ENCODE peak calls at places on chromosomes 16 and 17, in six cellular contexts. S is GM12878, I is K562, G is HepG2, H is A549, D is upper lobe of left lung. T is an unnamed sample.

GRCh38 chr16:87345721-87346424 is 28.7 kb upstream of the C16orf95 start:
- ATAC-seq in S (no peak), D (no peak), G (no peak), I (no peak), H (no peak), T (no peak)

GRCh38 chr17:30210901-30211300 is 24.6 kb downstream of the SLC6A4 start:
- ATAC-seq in G (no peak), I (no peak), H (no peak), D (no peak), S (no peak), T (no peak)

GRCh38 chr16:87178977-87179376 is 138.2 kb downstream of the C16orf95 start:
- ATAC-seq in G (no peak), D (peak), H (no peak), S (no peak), I (no peak), T (peak)

GRCh38 chr16:83779881-83780280 is 27.9 kb upstream of the HSBP1 start:
- ATAC-seq in H (no peak), G (no peak), D (no peak), S (no peak), I (no peak), T (no peak)

GRCh38 chr17:43020789-43021738 is 1.1 kb downstream of the VAT1 start:
- ATAC-seq in I (peak), D (peak), S (peak), G (peak), H (peak), T (peak)

GRCh38 chr17:28057731-28058246 is 15.3 kb downstream of the NLK start:
- ATAC-seq in S (peak), H (peak), I (no peak), G (peak), D (peak), T (no peak)

GRCh38 chr17:55926276-55926995 is 175.6 kb downstream of the PCTP start:
- ATAC-seq in H (no peak), I (no peak), G (no peak), S (no peak), D (no peak), T (no peak)

GRCh38 chr16:3009568-3010390 is 2.9 kb upstream of the CLDN9 start:
- ATAC-seq in D (no peak), H (no peak), S (no peak), G (peak), I (no peak), T (no peak)

GRCh38 chr16:78230832-78231231 is 131.4 kb downstream of the WWOX start:
- ATAC-seq in D (no peak), G (no peak), I (no peak), S (no peak), H (peak), T (no peak)

GRCh38 chr16:29126057-29126494 is 141.2 kb downstream of the LAT start:
- ATAC-seq in D (peak), S (no peak), G (no peak), H (no peak), I (no peak), T (peak)

GRCh38 chr17:67779098-67779672 is 46.1 kb upstream of the BPTF start:
- ATAC-seq in H (peak), I (peak), D (peak), G (peak), S (peak), T (peak)

GRCh38 chr16:46982335-46982734 is 8.9 kb upstream of the DNAJA2 start:
- ATAC-seq in D (no peak), S (peak), G (no peak), H (no peak), I (no peak), T (no peak)

GRCh38 chr17:41942626-41943025 is 12.2 kb downstream of the ODAD4 start:
- ATAC-seq in H (no peak), S (no peak), D (no peak), I (no peak), G (no peak), T (no peak)

GRCh38 chr17:2894782-2895181 is 98.5 kb downstream of the RAP1GAP2 start:
- ATAC-seq in H (no peak), I (no peak), S (no peak), D (no peak), G (no peak), T (no peak)

GRCh38 chr16:90019543-90020259 is 445 bp upstream of the DBNDD1 start:
- ATAC-seq in I (peak), S (peak), G (peak), H (peak), D (peak), T (no peak)

GRCh38 chr16:67558859-67559258 is 3.5 kb upstream of the CTCF start:
- ATAC-seq in I (no peak), H (no peak), S (no peak), D (no peak), G (no peak), T (no peak)

GRCh38 chr17:21510686-21511367 is 134.7 kb downstream of the KCNJ12 start:
- ATAC-seq in D (peak), S (no peak), H (peak), I (no peak), G (no peak), T (no peak)

GRCh38 chr17:8849311-8850041 is 18.0 kb downstream of the PIK3R6 start:
- ATAC-seq in H (no peak), D (no peak), G (no peak), S (peak), I (no peak), T (no peak)

GRCh38 chr17:18141210-18141803 is 32.8 kb downstream of the MYO15A start:
- ATAC-seq in S (peak), H (peak), I (peak), D (peak), G (no peak), T (peak)

GRCh38 chr17:17963694-17964436 is 8.3 kb downstream of the TOM1L2 start:
- ATAC-seq in D (no peak), S (no peak), G (no peak), I (no peak), H (no peak), T (no peak)

GRCh38 chr16:84899414-84899813 is 79.6 kb downstream of the CRISPLD2 start:
- ATAC-seq in D (no peak), S (no peak), H (no peak), G (no peak), I (no peak), T (no peak)

GRCh38 chr17:19362293-19363113 is at the start of gene B9D1:
- ATAC-seq in H (peak), I (peak), D (peak), G (peak), S (peak), T (peak)

GRCh38 chr16:11060856-11061255 is 116.5 kb downstream of the CLEC16A start:
- ATAC-seq in S (no peak), D (no peak), I (no peak), H (no peak), G (no peak), T (no peak)

GRCh38 chr16:69089091-69089912 is 16.2 kb upstream of the HAS3 start:
- ATAC-seq in H (peak), I (peak), G (peak), S (peak), D (peak), T (peak)

GRCh38 chr17:62824290-62825135 is 16.4 kb upstream of the MARCHF10 start:
- ATAC-seq in G (no peak), D (no peak), H (peak), S (no peak), I (no peak), T (no peak)

GRCh38 chr16:84633622-84634021 is 14.7 kb upstream of the KLHL36 start:
- ATAC-seq in I (peak), D (peak), G (peak), S (no peak), H (no peak), T (peak)

GRCh38 chr17:72284806-72285205 is 164.0 kb downstream of the SOX9 start:
- ATAC-seq in S (no peak), G (peak), I (no peak), H (no peak), D (no peak), T (no peak)

GRCh38 chr16:30740364-30741251 is 7.6 kb upstream of the PHKG2 start:
- ATAC-seq in S (no peak), D (peak), H (peak), I (peak), G (no peak), T (peak)

GRCh38 chr17:13918247-13918646 is 151.1 kb upstream of the COX10 start:
- ATAC-seq in S (no peak), I (no peak), G (no peak), D (no peak), H (no peak), T (no peak)

GRCh38 chr17:13917635-13918034 is 151.7 kb upstream of the COX10 start:
- ATAC-seq in D (peak), G (no peak), S (no peak), H (no peak), I (no peak), T (no peak)

GRCh38 chr17:13920413-13920812 is 148.9 kb upstream of the COX10 start:
- ATAC-seq in H (no peak), I (no peak), G (no peak), S (no peak), D (no peak), T (no peak)

GRCh38 chr17:13921841-13922776 is 147.2 kb upstream of the COX10 start:
- ATAC-seq in H (peak), I (peak), G (peak), S (no peak), D (no peak), T (no peak)

DNA sequence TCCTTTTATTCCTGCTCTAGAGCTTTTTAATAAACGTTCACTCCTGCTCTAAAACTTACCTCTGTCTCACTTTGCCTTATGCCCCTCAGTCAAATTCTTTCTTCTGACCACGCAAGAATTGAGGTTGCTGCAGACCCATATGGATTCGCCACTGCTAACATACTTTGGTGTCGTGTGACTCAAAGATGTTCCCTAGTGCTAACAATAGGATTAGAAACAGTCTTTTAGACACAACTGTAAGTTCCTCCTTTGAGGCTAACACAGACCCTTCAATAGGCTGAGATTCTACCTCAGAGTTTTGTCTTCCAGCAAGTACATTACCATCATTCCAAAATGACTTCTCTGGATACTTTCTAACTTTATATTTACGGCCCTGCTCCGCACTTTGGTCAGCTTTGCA is 149.5 kb upstream of the COX10 start:
- ATAC-seq in I (no peak), S (no peak), G (no peak), H (no peak), D (no peak), T (no peak)
- TF ChIP-seq EP300 in I (no peak), S (no peak), G (no peak), H (no peak), D (no peak), T (no peak)

GRCh38 chr17:44673893-44674292 is 15.7 kb downstream of the CCDC43 start:
- ATAC-seq in H (no peak), I (no peak), G (no peak), D (no peak), S (no peak), T (no peak)
- H3K27ac ChIP-seq in H (no peak), I (no peak), G (no peak), D (no peak), S (no peak), T (no peak)

GRCh38 chr17:75940727-75941441 is at the start of gene FBF1:
- ATAC-seq in G (peak), H (peak), S (peak), I (peak), D (peak), T (peak)
- TF ChIP-seq EP300 in G (no peak), H (no peak), S (no peak), I (no peak), D (no peak), T (no peak)

DNA sequence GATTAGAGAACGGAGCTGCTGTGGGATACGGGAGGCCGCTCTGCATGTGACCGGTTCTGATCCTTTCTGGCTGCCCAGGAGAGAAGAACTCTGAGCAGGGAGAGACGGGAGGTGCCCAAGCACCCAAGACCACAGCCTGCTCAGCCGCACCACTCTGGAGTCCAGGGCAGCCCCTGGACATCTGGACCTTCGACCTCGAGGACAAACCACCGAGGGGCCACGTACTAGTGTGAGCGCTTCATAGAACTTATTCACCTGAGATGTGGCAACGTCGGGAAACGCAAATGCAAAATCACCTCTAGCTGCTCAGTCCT is 5.9 kb downstream of the RNF166 start:
- ATAC-seq in G (peak), S (no peak), I (no peak), D (no peak), H (no peak), T (no peak)
- H3K27ac ChIP-seq in G (peak), S (peak), I (peak), D (peak), H (no peak), T (no peak)

GRCh38 chr16:27583634-27584033 is 33.7 kb downstream of the KATNIP start:
- ATAC-seq in S (no peak), G (no peak), D (no peak), H (no peak), I (no peak), T (no peak)
- TF ChIP-seq EP300 in S (no peak), G (no peak), D (no peak), H (no peak), I (no peak), T (no peak)

DNA sequence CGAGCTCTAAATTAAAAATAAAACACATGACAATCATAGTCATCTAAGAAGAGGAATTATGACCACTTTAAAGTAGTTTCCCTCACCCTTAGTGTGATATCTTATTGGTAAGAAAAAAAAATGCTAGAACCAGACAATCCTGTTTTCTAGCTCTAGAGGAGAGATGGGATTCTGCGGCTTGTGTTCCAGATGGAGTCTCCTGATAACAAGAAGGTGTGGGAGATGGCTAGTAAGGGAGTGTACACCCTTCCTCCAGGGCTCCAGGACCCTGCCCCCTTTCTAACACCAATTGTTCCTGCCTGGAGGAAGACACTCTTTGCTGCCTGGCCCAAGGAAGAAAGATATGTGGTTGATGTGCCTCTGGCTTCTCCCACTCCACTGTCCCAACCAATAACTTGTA is 68.8 kb upstream of the FBXO47 start:
- ATAC-seq in H (no peak), D (no peak), I (peak), G (no peak), S (no peak), T (no peak)
- H3K27ac ChIP-seq in H (no peak), D (no peak), I (no peak), G (no peak), S (no peak), T (no peak)